ENCODE peak calls at places on chromosomes 7 and 10, in five cellular contexts. O is 8988T, A is fibroblast of pulmonary artery, S is HFF-Myc, Z is T-helper 1 cell. H is an unnamed sample.

GRCh38 chr10:43671659-43672555 is 23.2 kb upstream of the ZNF32 start:
- DNase-seq in Z (no peak), O (peak; percentile 83), S (peak; percentile 31), A (peak; percentile 86), H (peak; percentile 75)

GRCh38 chr7:90739731-90740130 is 143.6 kb downstream of the CDK14 start:
- DNase-seq in Z (no peak), O (no peak), A (no peak), S (no peak), H (no peak)

GRCh38 chr7:38244516-38244915 is 28.9 kb downstream of the TARP start:
- DNase-seq in Z (no peak), A (no peak), S (no peak), O (no peak), H (no peak)

GRCh38 chr10:80289451-80290287 is at the start of gene MAT1A:
- DNase-seq in O (no peak), A (peak; percentile 10), Z (no peak), S (no peak), H (peak; percentile 4)

GRCh38 chr7:159192013-159192412 is 47.3 kb upstream of the VIPR2 start:
- DNase-seq in A (no peak), S (no peak), O (no peak), Z (no peak), H (no peak)

GRCh38 chr7:29843106-29843505 is 36.8 kb downstream of the WIPF3 start:
- DNase-seq in Z (no peak), O (no peak), A (no peak), S (no peak), H (no peak)

GRCh38 chr10:88557659-88558058 is 25.5 kb downstream of the RNLS start:
- DNase-seq in A (peak; percentile 54), O (no peak), Z (no peak), S (no peak), H (peak; percentile 92)

GRCh38 chr7:110841840-110842579 is 248.9 kb upstream of the LRRN3 start:
- DNase-seq in O (no peak), A (no peak), S (no peak), Z (no peak), H (no peak)

GRCh38 chr10:72847681-72848080 is 45.9 kb upstream of the OIT3 start:
- DNase-seq in A (no peak), S (no peak), O (no peak), Z (no peak), H (peak; percentile 34)

GRCh38 chr10:120517881-120518484 is 61.0 kb downstream of the PLPP4 start:
- DNase-seq in Z (no peak), O (no peak), A (no peak), S (no peak), H (no peak)

GRCh38 chr10:27547482-27547881 is 43.4 kb downstream of the RAB18 start:
- DNase-seq in S (no peak), A (no peak), O (no peak), Z (no peak), H (no peak)

GRCh38 chr10:79229830-79230562 is 117.3 kb upstream of the PPIF start:
- DNase-seq in S (no peak), O (no peak), Z (no peak), A (no peak), H (no peak)

GRCh38 chr7:128235469-128235868 is 5.6 kb upstream of the LEP start:
- DNase-seq in Z (no peak), A (no peak), O (no peak), S (no peak), H (no peak)

GRCh38 chr10:123442901-123443300 is 223.3 kb upstream of the GPR26 start:
- DNase-seq in O (no peak), Z (no peak), S (no peak), A (no peak), H (no peak)

H was measured in fibroblast of mammary gland.